ENCODE peak calls at places on chromosome 16, in eight cellular contexts. One of them, this sample, is unnamed.

GRCh38 chr16:57773680-57774295 is 28.5 kb downstream of the KIFC3 start:
- DNase-seq in lung: no peak
- DNase-seq in skeletal muscle cell: no peak
- DNase-seq in neural progenitor cell: no peak
- DNase-seq in K562: no peak
- DNase-seq in A549: no peak
- DNase-seq in testis: no peak
- DNase-seq in fibroblast of lung: peak
- DNase-seq in this sample: no peak

GRCh38 chr16:6081320-6081976 is 983.9 kb upstream of the EEF2KMT start:
- DNase-seq in skeletal muscle cell: no peak
- DNase-seq in K562: peak
- DNase-seq in neural progenitor cell: peak
- DNase-seq in testis: peak
- DNase-seq in fibroblast of lung: peak
- DNase-seq in lung: peak
- DNase-seq in A549: peak
- DNase-seq in this sample: peak

GRCh38 chr16:49658491-49658890 is 197.4 kb downstream of the ZNF423 start:
- DNase-seq in skeletal muscle cell: no peak
- DNase-seq in testis: no peak
- DNase-seq in A549: no peak
- DNase-seq in neural progenitor cell: no peak
- DNase-seq in lung: no peak
- DNase-seq in K562: no peak
- DNase-seq in fibroblast of lung: no peak
- DNase-seq in this sample: no peak

GRCh38 chr16:11379420-11379819 is 34.2 kb downstream of the RMI2 start:
- DNase-seq in K562: no peak
- DNase-seq in A549: no peak
- DNase-seq in fibroblast of lung: peak
- DNase-seq in skeletal muscle cell: no peak
- DNase-seq in lung: no peak
- DNase-seq in testis: no peak
- DNase-seq in neural progenitor cell: no peak
- DNase-seq in this sample: peak

GRCh38 chr16:67734731-67735201 is 15.7 kb upstream of the GFOD2 start:
- DNase-seq in K562: no peak
- DNase-seq in testis: no peak
- DNase-seq in lung: no peak
- DNase-seq in neural progenitor cell: no peak
- DNase-seq in fibroblast of lung: no peak
- DNase-seq in skeletal muscle cell: no peak
- DNase-seq in A549: no peak
- DNase-seq in this sample: no peak

GRCh38 chr16:2822158-2822495 is 5.1 kb downstream of the PRSS21 start:
- DNase-seq in neural progenitor cell: no peak
- DNase-seq in fibroblast of lung: no peak
- DNase-seq in lung: no peak
- DNase-seq in testis: no peak
- DNase-seq in K562: no peak
- DNase-seq in A549: no peak
- DNase-seq in skeletal muscle cell: no peak
- DNase-seq in this sample: no peak

GRCh38 chr16:4053663-4054479 is 62.4 kb downstream of the ADCY9 start:
- DNase-seq in K562: no peak
- DNase-seq in A549: peak
- DNase-seq in lung: peak
- DNase-seq in fibroblast of lung: peak
- DNase-seq in skeletal muscle cell: no peak
- DNase-seq in testis: no peak
- DNase-seq in neural progenitor cell: no peak
- DNase-seq in this sample: no peak

GRCh38 chr16:15996432-15997109 is 47.2 kb downstream of the ABCC1 start:
- DNase-seq in fibroblast of lung: peak
- DNase-seq in neural progenitor cell: no peak
- DNase-seq in skeletal muscle cell: no peak
- DNase-seq in A549: peak
- DNase-seq in K562: peak
- DNase-seq in testis: peak
- DNase-seq in lung: peak
- DNase-seq in this sample: no peak

GRCh38 chr16:19963306-19963705 is 78.7 kb upstream of the GPRC5B start:
- DNase-seq in neural progenitor cell: no peak
- DNase-seq in lung: no peak
- DNase-seq in K562: no peak
- DNase-seq in testis: peak
- DNase-seq in fibroblast of lung: no peak
- DNase-seq in skeletal muscle cell: no peak
- DNase-seq in A549: no peak
- DNase-seq in this sample: no peak

GRCh38 chr16:30065112-30065942 is at the start of gene ALDOA:
- DNase-seq in skeletal muscle cell: peak
- DNase-seq in fibroblast of lung: peak
- DNase-seq in lung: peak
- DNase-seq in neural progenitor cell: peak
- DNase-seq in A549: peak
- DNase-seq in K562: peak
- DNase-seq in testis: peak
- DNase-seq in this sample: peak

GRCh38 chr16:55663770-55664677 is 8.2 kb downstream of the SLC6A2 start:
- DNase-seq in fibroblast of lung: no peak
- DNase-seq in K562: no peak
- DNase-seq in testis: no peak
- DNase-seq in skeletal muscle cell: no peak
- DNase-seq in lung: no peak
- DNase-seq in neural progenitor cell: no peak
- DNase-seq in A549: no peak
- DNase-seq in this sample: no peak

GRCh38 chr16:69917739-69918138 is 33.4 kb upstream of the CLEC18A start:
- DNase-seq in K562: no peak
- DNase-seq in lung: no peak
- DNase-seq in A549: peak
- DNase-seq in skeletal muscle cell: peak
- DNase-seq in testis: peak
- DNase-seq in neural progenitor cell: peak
- DNase-seq in fibroblast of lung: peak
- DNase-seq in this sample: no peak

GRCh38 chr16:81265658-81266451 is 27.4 kb downstream of the BCO1 start:
- DNase-seq in fibroblast of lung: peak
- DNase-seq in skeletal muscle cell: no peak
- DNase-seq in lung: peak
- DNase-seq in neural progenitor cell: no peak
- DNase-seq in testis: peak
- DNase-seq in K562: no peak
- DNase-seq in A549: no peak
- DNase-seq in this sample: no peak

GRCh38 chr16:12059216-12059769 is 82.8 kb downstream of the SNX29 start:
- DNase-seq in fibroblast of lung: no peak
- DNase-seq in lung: no peak
- DNase-seq in skeletal muscle cell: no peak
- DNase-seq in K562: no peak
- DNase-seq in neural progenitor cell: no peak
- DNase-seq in testis: peak
- DNase-seq in A549: no peak
- DNase-seq in this sample: peak

GRCh38 chr16:13957197-13958078 is 37.5 kb downstream of the ERCC4 start:
- DNase-seq in testis: peak
- DNase-seq in fibroblast of lung: peak
- DNase-seq in neural progenitor cell: peak
- DNase-seq in lung: peak
- DNase-seq in K562: peak
- DNase-seq in skeletal muscle cell: peak
- DNase-seq in A549: peak
- DNase-seq in this sample: peak
- H3K4me3 ChIP-seq in testis: no peak
- H3K4me3 ChIP-seq in fibroblast of lung: peak
- H3K4me3 ChIP-seq in neural progenitor cell: no peak
- H3K4me3 ChIP-seq in lung: no peak
- H3K4me3 ChIP-seq in K562: no peak
- H3K4me3 ChIP-seq in skeletal muscle cell: peak
- H3K4me3 ChIP-seq in A549: peak
- H3K4me3 ChIP-seq in this sample: peak

DNA sequence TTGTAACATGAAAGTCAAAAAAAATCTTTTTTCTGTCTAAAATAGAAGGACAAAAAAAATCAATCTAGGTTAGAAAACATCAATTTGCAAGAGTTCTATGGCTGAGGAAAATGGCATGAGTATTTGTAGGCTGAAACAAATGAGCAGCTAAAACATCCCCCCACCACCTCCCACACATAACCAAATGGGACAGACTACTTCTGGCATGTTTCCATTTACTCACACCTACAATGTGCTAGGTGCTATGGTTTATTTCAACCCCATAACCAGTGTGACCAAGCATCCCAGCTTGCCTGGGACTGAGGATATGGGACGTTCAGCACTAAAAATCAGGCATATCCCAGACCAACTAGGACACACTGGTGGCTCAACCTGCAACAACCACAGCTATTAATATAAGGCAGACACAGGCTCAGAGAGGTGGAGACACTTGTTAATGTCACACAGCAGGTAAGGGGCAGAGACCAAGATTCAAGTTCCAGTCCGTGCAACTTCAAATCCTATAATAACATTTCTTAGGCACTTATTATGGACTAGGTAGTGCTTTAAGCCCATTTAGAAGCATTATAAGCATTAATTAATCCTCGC is 96.0 kb downstream of the XYLT1 start:
- DNase-seq in fibroblast of lung: no peak
- DNase-seq in K562: no peak
- DNase-seq in neural progenitor cell: no peak
- DNase-seq in skeletal muscle cell: no peak
- DNase-seq in lung: no peak
- DNase-seq in A549: no peak
- DNase-seq in testis: no peak
- DNase-seq in this sample: peak
- H3K4me3 ChIP-seq in fibroblast of lung: no peak
- H3K4me3 ChIP-seq in K562: no peak
- H3K4me3 ChIP-seq in neural progenitor cell: no peak
- H3K4me3 ChIP-seq in skeletal muscle cell: no peak
- H3K4me3 ChIP-seq in lung: no peak
- H3K4me3 ChIP-seq in A549: no peak
- H3K4me3 ChIP-seq in testis: no peak
- H3K4me3 ChIP-seq in this sample: no peak

GRCh38 chr16:27403601-27403992 is 1.6 kb downstream of the IL21R start:
- DNase-seq in K562: no peak
- DNase-seq in testis: no peak
- DNase-seq in neural progenitor cell: no peak
- DNase-seq in lung: no peak
- DNase-seq in skeletal muscle cell: no peak
- DNase-seq in A549: no peak
- DNase-seq in fibroblast of lung: no peak
- DNase-seq in this sample: peak
- H3K4me3 ChIP-seq in K562: no peak
- H3K4me3 ChIP-seq in testis: no peak
- H3K4me3 ChIP-seq in neural progenitor cell: no peak
- H3K4me3 ChIP-seq in lung: no peak
- H3K4me3 ChIP-seq in skeletal muscle cell: no peak
- H3K4me3 ChIP-seq in A549: no peak
- H3K4me3 ChIP-seq in fibroblast of lung: no peak
- H3K4me3 ChIP-seq in this sample: peak

GRCh38 chr16:793414-793813 is 5.0 kb downstream of the CHTF18 start:
- DNase-seq in A549: no peak
- DNase-seq in fibroblast of lung: no peak
- DNase-seq in K562: no peak
- DNase-seq in lung: no peak
- DNase-seq in testis: no peak
- DNase-seq in skeletal muscle cell: no peak
- DNase-seq in neural progenitor cell: no peak
- DNase-seq in this sample: no peak
- H3K4me3 ChIP-seq in A549: no peak
- H3K4me3 ChIP-seq in fibroblast of lung: no peak
- H3K4me3 ChIP-seq in K562: no peak
- H3K4me3 ChIP-seq in lung: no peak
- H3K4me3 ChIP-seq in testis: no peak
- H3K4me3 ChIP-seq in skeletal muscle cell: no peak
- H3K4me3 ChIP-seq in neural progenitor cell: no peak
- H3K4me3 ChIP-seq in this sample: no peak

DNA sequence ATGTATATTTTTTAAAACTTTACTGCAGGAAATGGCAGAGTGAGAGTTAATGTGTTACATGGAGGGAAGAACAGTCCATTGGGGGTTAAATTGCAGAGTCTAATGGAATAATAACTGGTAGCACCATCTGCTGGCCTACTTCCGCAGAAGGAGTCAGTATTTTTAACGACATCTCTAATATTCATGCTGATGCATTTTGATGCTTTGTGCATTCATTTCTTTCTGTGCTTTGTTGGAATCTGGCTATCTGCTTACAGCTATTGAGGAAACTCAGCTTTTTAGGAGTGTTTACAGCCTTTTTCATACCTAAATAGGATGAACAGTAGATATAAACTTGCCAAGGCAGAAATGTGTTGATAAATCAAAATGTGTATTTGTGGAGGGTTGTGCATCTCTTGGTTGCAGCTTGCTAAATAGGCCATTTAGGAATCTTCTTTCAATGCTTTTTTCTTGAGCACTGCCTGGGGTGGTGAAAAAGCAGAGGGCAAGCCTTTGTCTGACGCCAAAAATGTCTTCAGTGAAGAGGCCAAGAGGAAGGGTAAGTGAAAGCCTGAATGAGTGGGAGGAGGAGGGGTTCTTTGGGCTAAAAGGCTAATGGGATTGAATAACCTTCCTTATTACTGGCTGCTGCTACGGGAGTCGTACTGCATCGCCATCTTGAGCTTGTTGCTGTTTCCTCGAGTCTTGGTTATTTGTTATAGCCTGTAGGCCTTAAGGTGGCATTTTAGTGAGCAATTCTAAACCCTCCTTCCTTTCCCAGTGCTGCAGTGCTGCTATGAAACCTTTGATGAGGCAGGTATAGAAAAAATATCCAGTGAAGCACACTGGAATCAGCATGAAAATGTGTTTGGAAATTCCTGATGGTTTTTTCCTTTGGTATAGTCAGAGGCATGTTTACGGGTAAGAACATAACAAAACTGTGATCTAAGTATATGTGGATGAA is 153.3 kb downstream of the CHD9 start:
- DNase-seq in A549: peak
- DNase-seq in testis: peak
- DNase-seq in fibroblast of lung: peak
- DNase-seq in neural progenitor cell: peak
- DNase-seq in skeletal muscle cell: peak
- DNase-seq in lung: peak
- DNase-seq in K562: peak
- DNase-seq in this sample: peak
- H3K4me3 ChIP-seq in A549: peak
- H3K4me3 ChIP-seq in testis: peak
- H3K4me3 ChIP-seq in fibroblast of lung: peak
- H3K4me3 ChIP-seq in neural progenitor cell: peak
- H3K4me3 ChIP-seq in skeletal muscle cell: peak
- H3K4me3 ChIP-seq in lung: peak
- H3K4me3 ChIP-seq in K562: peak
- H3K4me3 ChIP-seq in this sample: peak

This sample was measured in GM12865.